ENCODE peak calls at places on chromosomes 1 and 21, in four cellular contexts. H is neural progenitor cell, I is AG09309, B is A549. F is an unnamed sample.

GRCh38 chr1:244322791-244323521 is 128.8 kb downstream of the ADSS2 start:
- DNase-seq in H (no peak), I (peak; percentile 84), B (peak; percentile 76), F (peak; percentile 96)

GRCh38 chr1:162678439-162678838 is 46.2 kb downstream of the DDR2 start:
- DNase-seq in H (no peak), I (no peak), B (no peak), F (peak; percentile 78)

GRCh38 chr1:183195146-183195571 is 9.1 kb downstream of the LAMC2 start:
- DNase-seq in H (no peak), I (no peak), B (peak; percentile 18), F (no peak)

GRCh38 chr1:53061123-53061858 is 722 bp upstream of the PODN start:
- DNase-seq in H (no peak), I (no peak), B (no peak), F (no peak)

GRCh38 chr1:41547781-41548560 is 63.5 kb upstream of the EDN2 start:
- DNase-seq in H (peak; percentile 46), I (no peak), B (no peak), F (no peak)

GRCh38 chr1:91790296-91790851 is 95.6 kb downstream of the TGFBR3 start:
- DNase-seq in H (no peak), I (no peak), B (no peak), F (no peak)

GRCh38 chr1:33032126-33032869 is 4.4 kb downstream of the AK2 start:
- DNase-seq in H (no peak), I (no peak), B (no peak), F (no peak)

GRCh38 chr1:211515090-211516023 is 23.4 kb upstream of the RD3 start:
- DNase-seq in H (peak; percentile 86), I (no peak), B (peak; percentile 95), F (peak; percentile 96)

GRCh38 chr21:36203603-36203889 is 46.9 kb downstream of the DOP1B start:
- DNase-seq in H (no peak), I (peak; percentile 33), B (peak; percentile 49), F (peak; percentile 83)

GRCh38 chr1:206651958-206652890 is 16.9 kb downstream of the DYRK3 start:
- DNase-seq in H (no peak), I (no peak), B (no peak), F (no peak)

GRCh38 chr1:230186003-230186863 is 119.2 kb downstream of the GALNT2 start:
- DNase-seq in H (no peak), I (no peak), B (peak; percentile 87), F (peak; percentile 88)

GRCh38 chr1:238177960-238178359 is 287.2 kb upstream of the ZP4 start:
- DNase-seq in H (peak; percentile 91), I (no peak), B (no peak), F (peak; percentile 71)

GRCh38 chr1:56686171-56686570 is 41.1 kb downstream of the PRKAA2 start:
- DNase-seq in H (no peak), I (no peak), B (no peak), F (peak; percentile 30)

GRCh38 chr1:169371400-169371799 is 3.4 kb downstream of the BLZF1 start:
- DNase-seq in H (no peak), I (no peak), B (no peak), F (no peak)

GRCh38 chr1:11071463-11072215 is 11.8 kb upstream of the SRM start:
- DNase-seq in H (no peak), I (no peak), B (no peak), F (no peak)

GRCh38 chr1:247243738-247244137 is 12.1 kb upstream of the VN1R5 start:
- DNase-seq in H (no peak), I (no peak), B (no peak), F (no peak)

GRCh38 chr1:201011616-201012015 is 11.9 kb downstream of the KIF21B start:
- DNase-seq in H (no peak), I (no peak), B (no peak), F (no peak)

GRCh38 chr1:151716405-151716762 is 219 bp downstream of the CELF3 start:
- DNase-seq in H (no peak), I (no peak), B (no peak), F (no peak)

GRCh38 chr1:234062166-234062565 is 157.7 kb downstream of the SLC35F3 start:
- DNase-seq in H (no peak), I (no peak), B (no peak), F (no peak)

GRCh38 chr1:161486806-161487482 is 18.3 kb upstream of the FCGR2A start:
- DNase-seq in H (peak; percentile 83), I (peak; percentile 31), B (peak; percentile 48), F (peak; percentile 46)

GRCh38 chr1:204662530-204662929 is 23.0 kb downstream of the LRRN2 start:
- DNase-seq in H (no peak), I (no peak), B (no peak), F (no peak)

GRCh38 chr1:115705085-115706008 is 63.2 kb downstream of the CASQ2 start:
- DNase-seq in H (peak; percentile 16), I (no peak), B (no peak), F (no peak)

GRCh38 chr1:155071701-155072100 is 6.9 kb upstream of the EFNA3 start:
- DNase-seq in H (peak; percentile 91), I (no peak), B (no peak), F (no peak)

GRCh38 chr1:12249181-12249580 is 19.4 kb downstream of the VPS13D start:
- DNase-seq in H (no peak), I (no peak), B (no peak), F (no peak)

GRCh38 chr1:173768827-173769226 is 54.0 kb downstream of the KLHL20 start:
- DNase-seq in H (no peak), I (no peak), B (no peak), F (no peak)

GRCh38 chr1:53073287-53073686 is 11.3 kb downstream of the PODN start:
- DNase-seq in H (no peak), I (no peak), B (no peak), F (no peak)

GRCh38 chr1:160400284-160400645 is at the start of gene VANGL2:
- DNase-seq in H (peak; percentile 93), I (no peak), B (peak; percentile 62), F (peak; percentile 67)

GRCh38 chr1:12342261-12343003 is 112.6 kb downstream of the VPS13D start:
- DNase-seq in H (no peak), I (no peak), B (no peak), F (no peak)

GRCh38 chr1:56948403-56949023 is 17.3 kb downstream of the C8B start:
- DNase-seq in H (no peak), I (peak; percentile 41), B (no peak), F (no peak)

DNA sequence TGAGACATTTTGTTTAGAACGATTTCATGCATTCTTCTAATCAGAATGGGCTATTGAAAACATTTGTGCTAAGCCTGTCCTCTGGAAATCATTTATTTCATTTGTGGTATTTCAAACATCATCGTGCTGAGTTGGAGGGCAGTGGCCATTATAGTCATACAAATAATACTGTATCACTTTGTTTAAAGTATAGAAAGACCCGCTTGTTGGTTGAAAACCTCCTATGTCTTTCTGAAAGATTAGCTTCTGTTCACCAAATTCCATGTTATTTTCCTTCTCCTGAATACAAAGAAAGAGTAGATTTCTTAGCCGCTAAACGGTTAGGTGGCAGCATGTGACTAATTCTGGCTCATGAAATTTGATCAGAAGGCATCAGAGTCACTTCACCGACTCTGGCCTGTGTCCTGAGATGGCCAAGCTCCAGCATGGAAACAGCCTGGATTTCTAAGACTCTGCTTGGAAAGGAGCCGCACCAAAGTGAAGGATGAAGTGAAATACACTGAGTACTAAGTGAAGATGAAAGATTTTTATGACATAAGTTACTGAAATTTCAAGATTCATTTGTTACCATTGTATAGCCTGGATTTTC is 355.1 kb downstream of the USP25 start:
- DNase-seq in H (no peak), I (no peak), B (no peak), F (peak; percentile 79)
- TF ChIP-seq CTCF in H (no peak), I (no peak), B (no peak), F (no peak)

DNA sequence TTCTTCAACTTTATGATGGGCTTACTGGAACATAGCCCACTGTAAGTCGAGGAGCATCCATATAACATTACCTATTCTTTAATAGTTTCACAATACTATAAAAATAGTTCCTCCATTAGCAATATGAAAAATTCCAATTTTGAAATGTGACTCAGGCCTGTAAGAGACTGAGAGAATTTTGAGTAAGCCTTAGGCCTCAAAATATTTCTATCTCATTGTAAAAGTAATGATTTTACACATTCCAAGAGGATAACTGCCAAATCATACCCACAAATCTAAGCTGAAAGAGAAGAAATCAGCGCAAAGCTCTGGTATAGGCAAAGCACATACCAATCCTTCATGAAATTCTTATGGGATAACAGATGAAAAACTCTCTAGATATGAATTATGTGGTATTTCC is 144.2 kb downstream of the CDC42BPA start:
- DNase-seq in H (no peak), I (peak; percentile 53), B (no peak), F (peak; percentile 23)
- H3K4me3 ChIP-seq in H (no peak overlapping the region), I (no peak overlapping the region), B (no peak overlapping the region), F (no peak overlapping the region)

GRCh38 chr21:41974752-41975053 is 20.9 kb upstream of the C2CD2 start:
- DNase-seq in H (no peak), I (no peak), B (no peak), F (no peak)

GRCh38 chr21:41975391-41976272 is 21.8 kb upstream of the C2CD2 start:
- DNase-seq in H (peak; percentile 39), I (no peak), B (no peak), F (no peak)

GRCh38 chr21:41973427-41973831 is 19.6 kb upstream of the C2CD2 start:
- DNase-seq in H (no peak), I (no peak), B (no peak), F (no peak)

GRCh38 chr21:41972511-41973205 is 18.8 kb upstream of the C2CD2 start:
- DNase-seq in H (no peak), I (no peak), B (no peak), F (no peak)

GRCh38 chr21:41973861-41974751 is 20.3 kb upstream of the C2CD2 start:
- DNase-seq in H (no peak), I (no peak), B (no peak), F (no peak)
- TF ChIP-seq CTCF in H (no peak), I (peak; percentile 3), B (no peak), F (no peak)

GRCh38 chr21:31559368-31560119 is 99.9 kb upstream of the SOD1 start:
- DNase-seq in H (peak; percentile 98), I (peak; percentile 62), B (peak; percentile 83), F (peak; percentile 97)
- H3K4me3 ChIP-seq in H (peak overlapping the region; percentile 81), I (peak overlapping the region; percentile 31), B (peak overlapping the region; percentile 46), F (peak overlapping the region; percentile 49)

GRCh38 chr1:6603851-6604558 is 1.3 kb upstream of the KLHL21 start:
- DNase-seq in H (peak; percentile 89), I (no peak), B (no peak), F (peak; percentile 85)
- TF ChIP-seq CTCF in H (peak; percentile 26), I (peak; percentile 4), B (no peak), F (no peak)

DNA sequence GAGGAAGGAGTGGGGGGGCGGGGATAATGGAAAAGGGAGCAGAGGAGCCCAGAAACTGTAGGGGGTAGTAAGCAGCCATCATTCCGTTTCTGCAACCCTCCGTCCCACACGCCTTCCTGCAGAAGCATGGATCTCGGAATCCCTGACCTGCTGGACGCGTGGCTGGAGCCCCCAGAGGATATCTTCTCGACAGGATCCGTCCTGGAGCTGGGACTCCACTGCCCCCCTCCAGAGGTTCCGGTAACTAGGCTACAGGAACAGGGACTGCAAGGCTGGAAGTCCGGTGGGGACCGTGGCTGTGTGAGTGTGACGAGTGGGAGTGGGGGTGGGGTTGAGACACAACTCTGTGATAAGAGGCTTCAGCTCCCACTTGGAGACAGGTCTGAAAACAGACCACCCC is 698 bp downstream of the CREB3L4 start:
- DNase-seq in H (no peak), I (no peak), B (no peak), F (no peak)
- H3K4me3 ChIP-seq in H (peak overlapping the region; percentile 64), I (peak overlapping the region; percentile 62), B (peak overlapping the region; percentile 64), F (peak overlapping the region; percentile 64)

F was measured in astrocyte of the spinal cord.